ENCODE peak calls at places on chromosomes 12 and 14, in ten cellular contexts. O is hypothalamus; E is HFFc6; N is posterior vena cava; Q is LHCN-M2; W is NCI-H2081; D is Right ventricle myocardium superior; A is CD8-positive, alpha-beta memory T cell; X is kidney tubule cell; K is AG08396. H is an unnamed sample.

GRCh38 chr12:107167756-107168155 is 74.4 kb upstream of the CRY1 start:
- DNase-seq in O (no peak), E (no peak), N (no peak), Q (no peak), W (no peak), D (no peak), A (no peak), X (no peak), K (no peak), H (no peak)

GRCh38 chr12:122836027-122836921 is 1.0 kb downstream of the HIP1R start:
- DNase-seq in O (peak), E (no peak), N (peak), Q (no peak), W (peak), D (peak), A (peak), X (peak), K (no peak), H (peak)

GRCh38 chr12:4120316-4120920 is 153.1 kb upstream of the CCND2 start:
- DNase-seq in O (no peak), E (no peak), N (peak), Q (peak), W (no peak), D (no peak), A (no peak), X (no peak), K (no peak), H (no peak)

GRCh38 chr12:2752676-2753371 is 41.9 kb upstream of the FKBP4 start:
- DNase-seq in O (peak), E (peak), N (peak), Q (peak), W (no peak), D (peak), A (peak), X (peak), K (peak), H (no peak)

GRCh38 chr12:6790496-6791150 is 1.3 kb downstream of the CD4 start:
- DNase-seq in O (no peak), E (no peak), N (no peak), Q (no peak), W (no peak), D (no peak), A (no peak), X (no peak), K (no peak), H (no peak)

GRCh38 chr14:24816011-24816928 is 182.3 kb upstream of the GZMB start:
- DNase-seq in O (no peak), E (no peak), N (no peak), Q (no peak), W (no peak), D (no peak), A (no peak), X (peak), K (no peak), H (no peak)

GRCh38 chr14:71262466-71262865 is 355.2 kb downstream of the PCNX1 start:
- DNase-seq in O (no peak), E (no peak), N (no peak), Q (no peak), W (no peak), D (no peak), A (no peak), X (no peak), K (no peak), H (no peak)

GRCh38 chr12:102958073-102958829 is 777 bp downstream of the ASCL1 start:
- DNase-seq in O (peak), E (no peak), N (no peak), Q (peak), W (peak), D (no peak), A (no peak), X (peak), K (no peak), H (no peak)

GRCh38 chr12:47158792-47159191 is 79.0 kb upstream of the AMIGO2 start:
- DNase-seq in O (no peak), E (no peak), N (no peak), Q (no peak), W (no peak), D (no peak), A (no peak), X (no peak), K (no peak), H (no peak)

GRCh38 chr12:49921936-49922335 is 18.2 kb upstream of the FAIM2 start:
- DNase-seq in O (no peak), E (no peak), N (peak), Q (no peak), W (no peak), D (no peak), A (no peak), X (no peak), K (no peak), H (no peak)

H was measured in GM12878.